ENCODE peak calls at places on chromosomes 5 and 9, in nine cellular contexts. One of them, this sample, is unnamed.
A peak's percentile ranks its signal among the peaks of the same experiment; 100 is the strongest.

GRCh38 chr9:97802276-97802675 is 50.8 kb upstream of the FOXE1 start:
- DNase-seq in COLO829: no peak
- DNase-seq in iPS DF 19.7: no peak
- DNase-seq in non-pigmented ciliary epithelial cell: no peak
- DNase-seq in AG10803: peak; percentile 55
- DNase-seq in activated naive CD4-positive, alpha-beta T cell treated with anti-CD3 and anti-CD28 coated beads, Interleukin-2, amount 50 U/mL, for 16 hours: no peak
- DNase-seq in hepatic stellate cell: peak; percentile 87
- DNase-seq in GM06990: no peak
- DNase-seq in choroid plexus epithelial cell: peak; percentile 58
- DNase-seq in this sample: peak; percentile 56

GRCh38 chr5:68374770-68375518 is 159.4 kb downstream of the PIK3R1 start:
- DNase-seq in COLO829: no peak
- DNase-seq in iPS DF 19.7: no peak
- DNase-seq in non-pigmented ciliary epithelial cell: no peak
- DNase-seq in AG10803: peak; percentile 78
- DNase-seq in activated naive CD4-positive, alpha-beta T cell treated with anti-CD3 and anti-CD28 coated beads, Interleukin-2, amount 50 U/mL, for 16 hours: no peak
- DNase-seq in hepatic stellate cell: no peak
- DNase-seq in GM06990: no peak
- DNase-seq in choroid plexus epithelial cell: no peak
- DNase-seq in this sample: no peak

GRCh38 chr5:111680737-111681413 is 76.1 kb downstream of the NREP start:
- DNase-seq in COLO829: peak; percentile 85
- DNase-seq in iPS DF 19.7: no peak
- DNase-seq in non-pigmented ciliary epithelial cell: peak; percentile 93
- DNase-seq in AG10803: peak; percentile 96
- DNase-seq in activated naive CD4-positive, alpha-beta T cell treated with anti-CD3 and anti-CD28 coated beads, Interleukin-2, amount 50 U/mL, for 16 hours: no peak
- DNase-seq in hepatic stellate cell: peak; percentile 45
- DNase-seq in GM06990: no peak
- DNase-seq in choroid plexus epithelial cell: peak; percentile 98
- DNase-seq in this sample: peak; percentile 96

GRCh38 chr5:138745268-138745667 is 8.0 kb upstream of the CTNNA1 start:
- DNase-seq in COLO829: no peak
- DNase-seq in iPS DF 19.7: no peak
- DNase-seq in non-pigmented ciliary epithelial cell: no peak
- DNase-seq in AG10803: no peak
- DNase-seq in activated naive CD4-positive, alpha-beta T cell treated with anti-CD3 and anti-CD28 coated beads, Interleukin-2, amount 50 U/mL, for 16 hours: no peak
- DNase-seq in hepatic stellate cell: no peak
- DNase-seq in GM06990: no peak
- DNase-seq in choroid plexus epithelial cell: no peak
- DNase-seq in this sample: no peak

GRCh38 chr9:88593537-88594185 is 58.7 kb downstream of the NXNL2 start:
- DNase-seq in COLO829: peak; percentile 48
- DNase-seq in iPS DF 19.7: no peak
- DNase-seq in non-pigmented ciliary epithelial cell: no peak
- DNase-seq in AG10803: peak; percentile 68
- DNase-seq in activated naive CD4-positive, alpha-beta T cell treated with anti-CD3 and anti-CD28 coated beads, Interleukin-2, amount 50 U/mL, for 16 hours: peak; percentile 57
- DNase-seq in hepatic stellate cell: peak; percentile 54
- DNase-seq in GM06990: no peak
- DNase-seq in choroid plexus epithelial cell: peak; percentile 84
- DNase-seq in this sample: no peak

GRCh38 chr5:59496524-59497134 is 396.9 kb downstream of the PDE4D start:
- DNase-seq in COLO829: peak; percentile 27
- DNase-seq in iPS DF 19.7: no peak
- DNase-seq in non-pigmented ciliary epithelial cell: no peak
- DNase-seq in AG10803: no peak
- DNase-seq in activated naive CD4-positive, alpha-beta T cell treated with anti-CD3 and anti-CD28 coated beads, Interleukin-2, amount 50 U/mL, for 16 hours: no peak
- DNase-seq in hepatic stellate cell: no peak
- DNase-seq in GM06990: peak; percentile 7
- DNase-seq in choroid plexus epithelial cell: peak; percentile 36
- DNase-seq in this sample: no peak

GRCh38 chr5:170774831-170775230 is 8.7 kb upstream of the GABRP start:
- DNase-seq in COLO829: no peak
- DNase-seq in iPS DF 19.7: no peak
- DNase-seq in non-pigmented ciliary epithelial cell: no peak
- DNase-seq in AG10803: no peak
- DNase-seq in activated naive CD4-positive, alpha-beta T cell treated with anti-CD3 and anti-CD28 coated beads, Interleukin-2, amount 50 U/mL, for 16 hours: no peak
- DNase-seq in hepatic stellate cell: no peak
- DNase-seq in GM06990: no peak
- DNase-seq in choroid plexus epithelial cell: no peak
- DNase-seq in this sample: no peak

GRCh38 chr5:94021246-94021645 is 279.8 kb upstream of the POU5F2 start:
- DNase-seq in COLO829: peak; percentile 72
- DNase-seq in iPS DF 19.7: no peak
- DNase-seq in non-pigmented ciliary epithelial cell: peak; percentile 44
- DNase-seq in AG10803: peak; percentile 66
- DNase-seq in activated naive CD4-positive, alpha-beta T cell treated with anti-CD3 and anti-CD28 coated beads, Interleukin-2, amount 50 U/mL, for 16 hours: no peak
- DNase-seq in hepatic stellate cell: peak; percentile 13
- DNase-seq in GM06990: no peak
- DNase-seq in choroid plexus epithelial cell: peak; percentile 50
- DNase-seq in this sample: no peak

GRCh38 chr9:90925581-90926257 is 124.1 kb downstream of the SYK start:
- DNase-seq in COLO829: no peak
- DNase-seq in iPS DF 19.7: no peak
- DNase-seq in non-pigmented ciliary epithelial cell: peak; percentile 88
- DNase-seq in AG10803: peak; percentile 79
- DNase-seq in activated naive CD4-positive, alpha-beta T cell treated with anti-CD3 and anti-CD28 coated beads, Interleukin-2, amount 50 U/mL, for 16 hours: no peak
- DNase-seq in hepatic stellate cell: peak; percentile 84
- DNase-seq in GM06990: no peak
- DNase-seq in choroid plexus epithelial cell: peak; percentile 89
- DNase-seq in this sample: peak; percentile 16

GRCh38 chr5:115258001-115258400 is 4.7 kb downstream of the PGGT1B start:
- DNase-seq in COLO829: no peak
- DNase-seq in iPS DF 19.7: no peak
- DNase-seq in non-pigmented ciliary epithelial cell: no peak
- DNase-seq in AG10803: peak; percentile 28
- DNase-seq in activated naive CD4-positive, alpha-beta T cell treated with anti-CD3 and anti-CD28 coated beads, Interleukin-2, amount 50 U/mL, for 16 hours: no peak
- DNase-seq in hepatic stellate cell: no peak
- DNase-seq in GM06990: no peak
- DNase-seq in choroid plexus epithelial cell: peak; percentile 16
- DNase-seq in this sample: no peak

GRCh38 chr5:90909091-90909503 is 350.5 kb downstream of the ADGRV1 start:
- DNase-seq in COLO829: no peak
- DNase-seq in iPS DF 19.7: no peak
- DNase-seq in non-pigmented ciliary epithelial cell: no peak
- DNase-seq in AG10803: peak; percentile 5
- DNase-seq in activated naive CD4-positive, alpha-beta T cell treated with anti-CD3 and anti-CD28 coated beads, Interleukin-2, amount 50 U/mL, for 16 hours: no peak
- DNase-seq in hepatic stellate cell: no peak
- DNase-seq in GM06990: no peak
- DNase-seq in choroid plexus epithelial cell: peak; percentile 81
- DNase-seq in this sample: no peak

GRCh38 chr9:134455010-134455409 is 128.8 kb downstream of the RXRA start:
- DNase-seq in COLO829: no peak
- DNase-seq in iPS DF 19.7: no peak
- DNase-seq in non-pigmented ciliary epithelial cell: no peak
- DNase-seq in AG10803: no peak
- DNase-seq in activated naive CD4-positive, alpha-beta T cell treated with anti-CD3 and anti-CD28 coated beads, Interleukin-2, amount 50 U/mL, for 16 hours: no peak
- DNase-seq in hepatic stellate cell: no peak
- DNase-seq in GM06990: no peak
- DNase-seq in choroid plexus epithelial cell: no peak
- DNase-seq in this sample: no peak

GRCh38 chr9:110703669-110704068 is 35.1 kb downstream of the MUSK start:
- DNase-seq in COLO829: no peak
- DNase-seq in iPS DF 19.7: no peak
- DNase-seq in non-pigmented ciliary epithelial cell: no peak
- DNase-seq in AG10803: no peak
- DNase-seq in activated naive CD4-positive, alpha-beta T cell treated with anti-CD3 and anti-CD28 coated beads, Interleukin-2, amount 50 U/mL, for 16 hours: no peak
- DNase-seq in hepatic stellate cell: no peak
- DNase-seq in GM06990: no peak
- DNase-seq in choroid plexus epithelial cell: no peak
- DNase-seq in this sample: no peak

GRCh38 chr5:115398726-115399125 is 102.3 kb upstream of the CCDC112 start:
- DNase-seq in COLO829: no peak
- DNase-seq in iPS DF 19.7: no peak
- DNase-seq in non-pigmented ciliary epithelial cell: no peak
- DNase-seq in AG10803: peak; percentile 94
- DNase-seq in activated naive CD4-positive, alpha-beta T cell treated with anti-CD3 and anti-CD28 coated beads, Interleukin-2, amount 50 U/mL, for 16 hours: no peak
- DNase-seq in hepatic stellate cell: no peak
- DNase-seq in GM06990: no peak
- DNase-seq in choroid plexus epithelial cell: peak; percentile 85
- DNase-seq in this sample: no peak

GRCh38 chr9:109010676-109011655 is 2.3 kb downstream of the CTNNAL1 start:
- DNase-seq in COLO829: peak; percentile 27
- DNase-seq in iPS DF 19.7: no peak
- DNase-seq in non-pigmented ciliary epithelial cell: no peak
- DNase-seq in AG10803: peak; percentile 57
- DNase-seq in activated naive CD4-positive, alpha-beta T cell treated with anti-CD3 and anti-CD28 coated beads, Interleukin-2, amount 50 U/mL, for 16 hours: peak; percentile 62
- DNase-seq in hepatic stellate cell: peak; percentile 35
- DNase-seq in GM06990: peak; percentile 55
- DNase-seq in choroid plexus epithelial cell: peak; percentile 90
- DNase-seq in this sample: peak; percentile 39

GRCh38 chr5:136769900-136770684 is 404.7 kb upstream of the TRPC7 start:
- DNase-seq in COLO829: peak; percentile 53
- DNase-seq in iPS DF 19.7: peak; percentile 71
- DNase-seq in non-pigmented ciliary epithelial cell: no peak
- DNase-seq in AG10803: peak; percentile 75
- DNase-seq in activated naive CD4-positive, alpha-beta T cell treated with anti-CD3 and anti-CD28 coated beads, Interleukin-2, amount 50 U/mL, for 16 hours: no peak
- DNase-seq in hepatic stellate cell: peak; percentile 72
- DNase-seq in GM06990: no peak
- DNase-seq in choroid plexus epithelial cell: peak; percentile 89
- DNase-seq in this sample: peak; percentile 71

GRCh38 chr5:176630681-176631222 is 277 bp downstream of the EIF4E1B start:
- DNase-seq in COLO829: no peak
- DNase-seq in iPS DF 19.7: no peak
- DNase-seq in non-pigmented ciliary epithelial cell: no peak
- DNase-seq in AG10803: no peak
- DNase-seq in activated naive CD4-positive, alpha-beta T cell treated with anti-CD3 and anti-CD28 coated beads, Interleukin-2, amount 50 U/mL, for 16 hours: no peak
- DNase-seq in hepatic stellate cell: no peak
- DNase-seq in GM06990: no peak
- DNase-seq in choroid plexus epithelial cell: no peak
- DNase-seq in this sample: no peak

GRCh38 chr9:16598316-16598715 is 272.2 kb downstream of the BNC2 start:
- DNase-seq in COLO829: no peak
- DNase-seq in iPS DF 19.7: no peak
- DNase-seq in non-pigmented ciliary epithelial cell: no peak
- DNase-seq in AG10803: no peak
- DNase-seq in activated naive CD4-positive, alpha-beta T cell treated with anti-CD3 and anti-CD28 coated beads, Interleukin-2, amount 50 U/mL, for 16 hours: no peak
- DNase-seq in hepatic stellate cell: no peak
- DNase-seq in GM06990: no peak
- DNase-seq in choroid plexus epithelial cell: peak; percentile 54
- DNase-seq in this sample: no peak